ENCODE peak calls at places on chromosome X, in six cellular contexts. U is cardiac fibroblast, F is DND-41, A is WERI-Rb-1, W is progenitor cell of endocrine pancreas, O is heart left ventricle. E is an unnamed sample.

GRCh38 chrX:20507901-20508620 is 241.4 kb upstream of the RPS6KA3 start:
- DNase-seq in U (no peak), W (no peak), O (no peak), F (no peak), A (no peak), E (no peak)

GRCh38 chrX:15475486-15475885 is 17.6 kb downstream of the PIR start:
- DNase-seq in F (no peak), U (no peak), A (no peak), O (no peak), W (no peak), E (no peak)

GRCh38 chrX:100615015-100615414 is 21.6 kb downstream of the TSPAN6 start:
- DNase-seq in U (peak), O (no peak), W (no peak), A (no peak), F (no peak), E (no peak)

GRCh38 chrX:85391879-85392238 is 12.4 kb upstream of the POF1B start:
- DNase-seq in O (no peak), W (no peak), U (no peak), A (no peak), F (no peak), E (no peak)

GRCh38 chrX:68829594-68830485 is 1.0 kb downstream of the EFNB1 start:
- DNase-seq in F (no peak), U (peak), W (no peak), A (no peak), O (no peak), E (peak)

GRCh38 chrX:13254076-13254785 is 65.6 kb downstream of the ATXN3L start:
- DNase-seq in O (no peak), A (peak), U (peak), W (no peak), F (peak), E (peak)

GRCh38 chrX:43456056-43456455 is 200.0 kb upstream of the MAOA start:
- DNase-seq in W (no peak), A (peak), U (no peak), F (no peak), O (no peak), E (no peak)

GRCh38 chrX:147978931-147979330 is 2.2 kb upstream of the FMR1NB start:
- DNase-seq in U (no peak), O (no peak), A (no peak), W (no peak), F (no peak), E (no peak)

GRCh38 chrX:93319604-93320003 is 353.8 kb downstream of the NAP1L3 start:
- DNase-seq in F (no peak), A (no peak), U (no peak), O (no peak), W (no peak), E (no peak)

GRCh38 chrX:70026112-70026850 is 23.5 kb downstream of the AWAT2 start:
- DNase-seq in F (no peak), O (no peak), U (no peak), W (no peak), A (no peak), E (no peak)

GRCh38 chrX:105314468-105314867 is 94.0 kb upstream of the TEX13A start:
- DNase-seq in F (no peak), O (no peak), W (no peak), A (no peak), U (peak), E (no peak)

GRCh38 chrX:76420237-76420636 is 7.3 kb upstream of the MAGEE1 start:
- DNase-seq in A (no peak), F (no peak), O (no peak), W (no peak), U (peak), E (no peak)
- TF ChIP-seq CTCF in A (no peak), F (peak), O (no peak), W (peak), U (no peak), E (no peak)

DNA sequence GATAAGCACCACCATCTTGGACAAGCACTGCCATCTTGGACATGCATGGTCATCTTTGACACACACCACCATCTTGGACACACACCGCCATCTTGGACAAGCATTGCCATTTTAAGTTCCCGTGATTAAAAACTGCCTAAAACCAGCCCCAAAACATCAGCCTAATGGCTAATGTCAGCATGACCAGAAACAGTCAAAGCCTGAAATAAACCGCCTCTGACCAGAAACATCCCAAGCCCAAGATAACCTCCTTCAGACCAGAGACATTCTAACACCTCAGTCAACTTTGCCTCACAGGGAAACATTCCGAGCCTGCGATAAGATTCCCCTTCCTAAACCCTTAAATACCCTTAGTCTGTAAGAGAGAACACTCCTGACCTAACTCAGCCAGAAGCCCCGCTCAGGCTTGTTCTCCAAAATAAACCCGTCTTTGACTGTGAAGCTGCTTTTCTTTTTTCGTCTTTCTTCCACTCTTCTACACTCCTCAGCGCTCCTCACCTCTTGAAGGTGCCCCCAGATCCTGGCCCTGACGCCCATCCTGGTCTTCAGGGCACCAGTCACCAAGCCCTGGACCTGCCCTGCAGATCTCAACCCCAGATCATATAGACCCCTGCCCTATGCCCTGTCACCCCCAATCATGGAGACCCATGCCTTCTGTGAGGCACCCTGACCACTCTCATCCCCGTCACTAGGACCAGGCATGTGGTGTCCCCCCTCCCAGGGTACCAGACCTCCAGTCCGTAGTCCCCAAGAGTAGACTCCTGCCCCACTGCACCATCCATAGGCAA is 3.7 kb downstream of the ASMTL start:
- DNase-seq in W (no peak), U (no peak), O (no peak), F (no peak), A (peak), E (no peak)
- TF ChIP-seq CTCF in W (no peak), U (no peak), O (no peak), F (no peak), A (no peak), E (no peak)

DNA sequence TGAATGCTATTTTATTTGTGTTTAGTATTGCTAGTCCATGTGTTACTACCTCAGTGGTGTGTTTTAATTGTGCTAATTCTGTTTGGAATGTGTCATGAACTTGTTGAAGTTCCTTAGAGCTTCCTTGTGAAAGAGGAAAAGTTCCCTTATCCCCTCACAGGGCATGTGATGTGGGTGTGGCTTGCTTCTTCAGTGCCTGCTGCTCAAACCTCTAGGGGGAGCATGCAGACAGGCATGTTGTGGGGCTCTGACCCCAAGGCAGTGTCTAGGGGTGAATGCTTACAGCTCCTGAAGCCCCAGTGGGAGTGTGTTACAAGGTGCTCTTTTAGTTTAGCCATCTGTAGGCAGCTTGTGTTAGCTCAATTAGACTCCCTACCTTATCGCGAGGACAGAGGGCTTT is 86.5 kb downstream of the MAGED4 start:
- DNase-seq in A (peak), F (peak), U (peak), O (no peak), W (no peak), E (peak)
- TF ChIP-seq CTCF in A (peak), F (peak), U (peak), O (no peak), W (peak), E (no peak)

DNA sequence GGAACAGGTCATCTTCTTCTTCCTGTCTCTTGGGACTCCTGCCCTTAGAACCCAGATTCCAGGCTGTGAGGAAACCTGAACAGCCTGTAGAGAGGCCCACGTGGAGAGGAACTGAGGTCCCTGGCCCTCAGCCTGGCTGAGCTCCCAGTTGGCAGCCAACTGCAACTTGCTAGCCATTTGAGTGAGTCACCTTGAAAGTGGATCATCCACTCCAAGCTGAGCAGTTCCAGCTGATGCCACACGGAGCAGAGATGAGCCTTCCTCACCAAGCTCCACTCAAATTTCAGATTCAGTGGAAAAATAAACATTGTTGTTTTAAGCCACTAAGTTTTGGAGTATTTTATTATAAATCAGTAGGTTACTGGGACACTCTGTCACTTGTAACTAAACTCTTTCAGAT is 392.5 kb downstream of the BCOR start:
- DNase-seq in O (peak), A (peak), U (peak), F (no peak), W (no peak), E (peak)
- TF ChIP-seq CTCF in O (no peak), A (peak), U (peak), F (peak), W (peak), E (no peak)

GRCh38 chrX:51461053-51462050 is 35.0 kb downstream of the NUDT11 start:
- DNase-seq in F (peak), A (no peak), U (peak), W (no peak), O (no peak), E (peak)
- TF ChIP-seq CTCF in F (peak), A (peak), U (peak), W (peak), O (peak), E (peak)

E was measured in activated CD8-positive, alpha-beta T cell treated with anti-CD3 and anti-CD28 coated beads for 36 hours.